ENCODE peak calls at places on chromosomes 7 and 10, in six cellular contexts. Z, J, D, I, Q and E are unnamed samples. For H3K36me3, the result is how much of the 10 kb centered on the place peaks cover.

GRCh38 chr10:100186813-100187212 is 984 bp upstream of the ERLIN1 start:
- DNase-seq in Z (peak), J (no peak), D (no peak), I (no peak), Q (no peak), E (peak)

GRCh38 chr10:49158399-49158798 is 24.6 kb upstream of the FAM170B start:
- DNase-seq in Z (no peak), J (no peak), D (no peak), I (peak), Q (no peak), E (no peak)

GRCh38 chr10:123462760-123463159 is 203.4 kb upstream of the GPR26 start:
- DNase-seq in Z (no peak), J (no peak), D (no peak), I (no peak), Q (no peak), E (no peak)

GRCh38 chr7:90766814-90767564 is 170.9 kb downstream of the CDK14 start:
- DNase-seq in Z (peak), J (no peak), D (peak), I (peak), Q (peak), E (peak)

GRCh38 chr10:33347227-33347626 is 12.8 kb upstream of the NRP1 start:
- DNase-seq in Z (no peak), J (no peak), D (peak), I (no peak), Q (no peak), E (no peak)

GRCh38 chr7:137985253-137985896 is 16.5 kb downstream of the CREB3L2 start:
- DNase-seq in Z (no peak), J (no peak), D (no peak), I (no peak), Q (no peak), E (no peak)

GRCh38 chr10:21497177-21497807 is 28.2 kb downstream of the SKIDA1 start:
- DNase-seq in Z (peak), J (no peak), D (peak), I (peak), Q (peak), E (peak)

GRCh38 chr10:33355267-33355666 is 20.8 kb upstream of the NRP1 start:
- DNase-seq in Z (no peak), J (no peak), D (no peak), I (no peak), Q (no peak), E (no peak)

GRCh38 chr10:105742923-105743322 is 1101.8 kb downstream of the SORCS3 start:
- DNase-seq in Z (no peak), J (no peak), D (no peak), I (no peak), Q (no peak), E (no peak)

GRCh38 chr7:731440-732085 is 4.5 kb upstream of the PRKAR1B start:
- DNase-seq in Z (no peak), J (no peak), D (no peak), I (no peak), Q (no peak), E (no peak)

GRCh38 chr10:83606275-83606674 is 533.0 kb upstream of the GHITM start:
- DNase-seq in Z (no peak), J (no peak), D (no peak), I (no peak), Q (peak), E (no peak)

GRCh38 chr7:128915271-128915819 is 4.8 kb upstream of the KCP start:
- DNase-seq in Z (no peak), J (no peak), D (no peak), I (peak), Q (no peak), E (no peak)

GRCh38 chr10:34528320-34528719 is 286.8 kb downstream of the PARD3 start:
- DNase-seq in Z (no peak), J (no peak), D (peak), I (no peak), Q (no peak), E (peak)

GRCh38 chr10:125868372-125868975 is 12.6 kb downstream of the DHX32 start:
- DNase-seq in Z (no peak), J (peak), D (peak), I (no peak), Q (no peak), E (peak)

GRCh38 chr10:12262278-12262981 is 66.4 kb downstream of the CDC123 start:
- DNase-seq in Z (no peak), J (no peak), D (no peak), I (no peak), Q (no peak), E (no peak)

GRCh38 chr7:79064187-79064823 is 389.2 kb downstream of the MAGI2 start:
- DNase-seq in Z (no peak), J (no peak), D (no peak), I (no peak), Q (no peak), E (no peak)

GRCh38 chr10:121669010-121669366 is 70.7 kb upstream of the FGFR2 start:
- DNase-seq in Z (no peak), J (no peak), D (no peak), I (no peak), Q (no peak), E (no peak)

GRCh38 chr7:36526720-36527548 is 137.3 kb downstream of the ANLN start:
- DNase-seq in Z (no peak), J (no peak), D (peak), I (no peak), Q (no peak), E (no peak)

GRCh38 chr10:74558897-74559296 is 267.5 kb upstream of the KAT6B start:
- DNase-seq in Z (no peak), J (no peak), D (no peak), I (no peak), Q (no peak), E (no peak)

GRCh38 chr7:47047384-47047783 is 534.5 kb downstream of the TNS3 start:
- DNase-seq in Z (no peak), J (no peak), D (no peak), I (no peak), Q (no peak), E (no peak)

GRCh38 chr7:30433082-30433481 is 45.5 kb downstream of the NOD1 start:
- DNase-seq in Z (peak), J (no peak), D (no peak), I (peak), Q (peak), E (peak)

GRCh38 chr7:45917658-45918057 is 3.4 kb downstream of the IGFBP3 start:
- DNase-seq in Z (peak), J (peak), D (peak), I (peak), Q (peak), E (peak)

GRCh38 chr7:135486258-135486657 is 23.6 kb downstream of the CNOT4 start:
- DNase-seq in Z (no peak), J (no peak), D (no peak), I (no peak), Q (no peak), E (peak)

GRCh38 chr7:1993031-1993685 is 239.6 kb downstream of the MAD1L1 start:
- DNase-seq in Z (peak), J (no peak), D (no peak), I (no peak), Q (no peak), E (no peak)

GRCh38 chr10:88919041-88919440 is 33.5 kb downstream of the ACTA2 start:
- DNase-seq in Z (no peak), J (no peak), D (no peak), I (no peak), Q (no peak), E (no peak)

GRCh38 chr7:5872326-5872725 is 8.3 kb upstream of the OCM start:
- DNase-seq in Z (no peak), J (no peak), D (peak), I (no peak), Q (no peak), E (no peak)

GRCh38 chr7:68787586-68787985 is 810.7 kb upstream of the AUTS2 start:
- DNase-seq in Z (no peak), J (no peak), D (no peak), I (no peak), Q (no peak), E (no peak)

GRCh38 chr7:359776-360361 is 69.9 kb downstream of the FOXL3 start:
- DNase-seq in Z (peak), J (no peak), D (no peak), I (no peak), Q (no peak), E (no peak)

GRCh38 chr7:42189535-42189934 is 47.5 kb downstream of the GLI3 start:
- DNase-seq in Z (no peak), J (no peak), D (peak), I (no peak), Q (no peak), E (no peak)

GRCh38 chr10:78471723-78472541 is 438.3 kb downstream of the RPS24 start:
- DNase-seq in Z (no peak), J (no peak), D (no peak), I (no peak), Q (no peak), E (no peak)

GRCh38 chr7:68133045-68133444 is 1136.4 kb downstream of the TYW1 start:
- DNase-seq in Z (no peak), J (no peak), D (no peak), I (no peak), Q (no peak), E (no peak)

GRCh38 chr7:128259131-128260056 is 18.3 kb downstream of the LEP start:
- DNase-seq in Z (no peak), J (no peak), D (peak), I (no peak), Q (no peak), E (no peak)

GRCh38 chr7:25481891-25482290 is 253.6 kb upstream of the NPVF start:
- DNase-seq in Z (no peak), J (no peak), D (peak), I (no peak), Q (no peak), E (no peak)

GRCh38 chr10:78642261-78642660 is 426.5 kb upstream of the ZMIZ1 start:
- DNase-seq in Z (no peak), J (no peak), D (no peak), I (no peak), Q (no peak), E (no peak)

GRCh38 chr7:44587843-44588711 is 6.0 kb upstream of the TMED4 start:
- DNase-seq in Z (no peak), J (peak), D (peak), I (no peak), Q (no peak), E (peak)

GRCh38 chr10:44765299-44765698 is 145.8 kb upstream of the TMEM72 start:
- DNase-seq in Z (no peak), J (no peak), D (no peak), I (no peak), Q (no peak), E (no peak)

GRCh38 chr7:157293413-157293788 is 43.4 kb upstream of the DNAJB6 start:
- DNase-seq in Z (no peak), J (no peak), D (peak), I (no peak), Q (no peak), E (no peak)

GRCh38 chr7:36523371-36523953 is 133.8 kb downstream of the ANLN start:
- DNase-seq in Z (no peak), J (no peak), D (no peak), I (no peak), Q (peak), E (no peak)

GRCh38 chr7:148733496-148733895 is 34.8 kb downstream of the CUL1 start:
- DNase-seq in Z (no peak), J (no peak), D (no peak), I (no peak), Q (no peak), E (no peak)

GRCh38 chr7:148732862-148733261 is 34.2 kb downstream of the CUL1 start:
- DNase-seq in Z (no peak), J (no peak), D (no peak), I (no peak), Q (no peak), E (no peak)

GRCh38 chr7:148726385-148726784 is 27.7 kb downstream of the CUL1 start:
- DNase-seq in Z (no peak), J (no peak), D (no peak), I (no peak), Q (no peak), E (no peak)

GRCh38 chr7:148727501-148728278 is 29.0 kb downstream of the CUL1 start:
- DNase-seq in Z (no peak), J (no peak), D (peak), I (no peak), Q (no peak), E (no peak)

DNA sequence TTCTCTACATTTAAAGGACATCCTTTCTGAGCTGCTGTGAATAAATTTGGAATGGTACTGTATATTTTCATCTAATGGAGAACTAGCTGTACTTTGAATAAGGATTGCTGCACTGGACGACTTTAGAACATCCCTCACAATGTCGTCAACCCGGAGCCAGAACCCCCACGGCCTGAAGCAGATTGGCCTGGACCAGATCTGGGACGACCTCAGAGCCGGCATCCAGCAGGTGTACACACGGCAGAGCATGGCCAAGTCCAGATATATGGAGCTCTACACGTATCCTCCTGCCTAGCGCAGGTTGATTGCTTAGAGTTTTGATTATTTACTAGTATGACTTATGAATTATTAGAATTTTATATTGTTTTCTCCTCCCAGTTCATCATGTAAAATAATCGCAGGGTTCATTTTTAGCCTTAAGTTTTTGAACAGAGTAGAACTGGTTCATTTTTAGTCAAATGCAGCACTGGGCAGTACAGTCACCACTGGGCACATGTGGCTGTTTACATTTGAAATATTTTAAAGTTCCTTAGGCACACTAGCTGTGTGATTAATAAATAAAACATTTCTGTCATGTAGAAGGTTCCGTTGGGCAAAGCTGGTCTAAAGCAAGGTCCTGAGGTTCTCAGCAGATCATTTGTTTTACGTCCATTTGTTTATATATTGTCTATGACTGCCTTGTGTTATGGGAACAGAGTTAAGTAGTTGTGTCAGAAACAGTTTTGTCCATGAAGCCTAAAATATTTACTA is 31.5 kb downstream of the CUL1 start:
- DNase-seq in Z (no peak), J (no peak), D (no peak), I (no peak), Q (no peak), E (no peak)
- H3K36me3 ChIP-seq in Z (under half), J (under half), D (under half), I (under half), Q (under half), E (under half)

GRCh38 chr10:28587970-28588290 is 55.0 kb downstream of the WAC start:
- DNase-seq in Z (no peak), J (no peak), D (peak), I (no peak), Q (no peak), E (no peak)

GRCh38 chr10:28595618-28596017 is 62.7 kb downstream of the WAC start:
- DNase-seq in Z (no peak), J (no peak), D (no peak), I (no peak), Q (no peak), E (no peak)

GRCh38 chr10:28594401-28594800 is 61.5 kb downstream of the WAC start:
- DNase-seq in Z (no peak), J (peak), D (no peak), I (no peak), Q (no peak), E (no peak)

GRCh38 chr10:28592953-28593352 is 60.0 kb downstream of the WAC start:
- DNase-seq in Z (no peak), J (no peak), D (peak), I (no peak), Q (no peak), E (no peak)

GRCh38 chr10:28593811-28594210 is 60.9 kb downstream of the WAC start:
- DNase-seq in Z (no peak), J (no peak), D (peak), I (no peak), Q (no peak), E (no peak)
- H3K36me3 ChIP-seq in Z (under half), J (half or more), D (under half), I (under half), Q (under half), E (half or more)

GRCh38 chr10:70119197-70119596 is 13.4 kb downstream of the AIFM2 start:
- DNase-seq in Z (no peak), J (no peak), D (no peak), I (no peak), Q (no peak), E (no peak)

GRCh38 chr10:70115948-70116682 is 16.5 kb downstream of the AIFM2 start:
- DNase-seq in Z (peak), J (peak), D (peak), I (no peak), Q (peak), E (peak)

GRCh38 chr10:70118196-70118595 is 14.4 kb downstream of the AIFM2 start:
- DNase-seq in Z (no peak), J (no peak), D (peak), I (no peak), Q (no peak), E (no peak)

GRCh38 chr10:70119623-70120022 is 13.0 kb downstream of the AIFM2 start:
- DNase-seq in Z (no peak), J (no peak), D (no peak), I (no peak), Q (no peak), E (no peak)

GRCh38 chr10:70117646-70118045 is 15.0 kb downstream of the AIFM2 start:
- DNase-seq in Z (no peak), J (no peak), D (no peak), I (no peak), Q (no peak), E (no peak)
- H3K36me3 ChIP-seq in Z (half or more), J (under half), D (under half), I (half or more), Q (under half), E (half or more)

DNA sequence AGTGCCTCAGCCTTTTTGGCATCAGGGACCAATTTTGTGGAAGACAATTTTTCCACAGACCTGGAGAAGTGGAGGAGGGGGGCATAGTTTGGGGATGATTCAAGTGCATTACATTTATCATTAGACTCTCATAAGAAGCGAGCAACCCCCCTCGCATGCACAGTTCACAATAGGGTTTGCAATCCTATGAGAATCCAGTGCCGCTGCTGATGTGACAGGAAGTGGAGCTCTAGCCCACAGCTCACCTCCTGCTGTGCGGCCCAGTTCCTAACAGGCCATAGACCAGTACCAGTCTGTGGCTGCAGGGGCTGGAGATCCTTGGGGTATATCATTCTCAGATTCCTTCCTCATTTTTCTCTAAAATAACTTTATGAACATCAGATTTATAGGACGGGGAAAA is 50.8 kb downstream of the ATAD1 start:
- DNase-seq in Z (no peak), J (no peak), D (no peak), I (no peak), Q (no peak), E (no peak)
- H3K36me3 ChIP-seq in Z (half or more), J (half or more), D (under half), I (under half), Q (under half), E (under half)

DNA sequence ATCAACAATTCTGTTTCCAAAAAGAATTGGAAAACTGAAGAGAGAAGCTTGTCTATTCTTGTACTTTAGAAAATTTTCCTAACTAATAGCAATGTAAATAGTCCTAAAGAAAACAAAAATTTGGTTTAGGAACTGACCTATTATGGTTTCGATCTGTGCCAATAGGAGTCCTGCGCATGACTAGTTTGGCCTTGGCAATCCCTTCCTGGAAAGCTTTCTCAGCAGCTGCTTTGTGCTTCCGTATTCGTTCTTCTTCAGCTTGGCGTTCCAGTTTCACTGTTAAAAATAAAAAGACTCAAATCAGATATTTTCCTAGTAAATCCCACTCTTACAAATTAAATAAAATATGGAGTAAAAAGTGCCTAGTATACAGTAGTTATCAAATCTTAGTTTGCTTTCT is 36.6 kb downstream of the FZD9 start:
- DNase-seq in Z (no peak), J (no peak), D (no peak), I (no peak), Q (no peak), E (no peak)
- H3K36me3 ChIP-seq in Z (half or more), J (half or more), D (under half), I (half or more), Q (under half), E (half or more)